ENCODE peak calls at places on chromosomes 13 and 19, in eight cellular contexts. One of them, this sample, is unnamed.

GRCh38 chr19:38845374-38846024 is 4.3 kb downstream of the HNRNPL start:
- DNase-seq in esophagus squamous epithelium: no peak
- DNase-seq in psoas muscle: peak
- DNase-seq in neural progenitor cell: no peak
- DNase-seq in cardiac muscle cell: no peak
- DNase-seq in CD8-positive, alpha-beta T cell: no peak
- DNase-seq in adrenal gland: no peak
- DNase-seq in breast epithelium: no peak
- DNase-seq in this sample: no peak

GRCh38 chr13:24854311-24854710 is 90.3 kb downstream of the RNF17 start:
- DNase-seq in CD8-positive, alpha-beta T cell: no peak
- DNase-seq in psoas muscle: no peak
- DNase-seq in breast epithelium: no peak
- DNase-seq in esophagus squamous epithelium: no peak
- DNase-seq in cardiac muscle cell: no peak
- DNase-seq in adrenal gland: no peak
- DNase-seq in neural progenitor cell: no peak
- DNase-seq in this sample: no peak

GRCh38 chr13:30388401-30389283 is 33.7 kb upstream of the UBE2L5 start:
- DNase-seq in CD8-positive, alpha-beta T cell: no peak
- DNase-seq in esophagus squamous epithelium: peak
- DNase-seq in neural progenitor cell: peak
- DNase-seq in adrenal gland: no peak
- DNase-seq in psoas muscle: peak
- DNase-seq in breast epithelium: peak
- DNase-seq in cardiac muscle cell: no peak
- DNase-seq in this sample: no peak

GRCh38 chr19:3162418-3163229 is 15.9 kb upstream of the S1PR4 start:
- DNase-seq in neural progenitor cell: no peak
- DNase-seq in psoas muscle: no peak
- DNase-seq in adrenal gland: no peak
- DNase-seq in esophagus squamous epithelium: no peak
- DNase-seq in CD8-positive, alpha-beta T cell: no peak
- DNase-seq in cardiac muscle cell: no peak
- DNase-seq in breast epithelium: no peak
- DNase-seq in this sample: no peak

GRCh38 chr13:67043901-67044300 is 186.2 kb downstream of the PCDH9 start:
- DNase-seq in neural progenitor cell: peak
- DNase-seq in CD8-positive, alpha-beta T cell: no peak
- DNase-seq in psoas muscle: no peak
- DNase-seq in esophagus squamous epithelium: no peak
- DNase-seq in breast epithelium: no peak
- DNase-seq in adrenal gland: no peak
- DNase-seq in cardiac muscle cell: no peak
- DNase-seq in this sample: no peak

GRCh38 chr13:28750187-28751045 is 31.6 kb upstream of the SLC46A3 start:
- DNase-seq in adrenal gland: no peak
- DNase-seq in psoas muscle: no peak
- DNase-seq in breast epithelium: no peak
- DNase-seq in esophagus squamous epithelium: no peak
- DNase-seq in cardiac muscle cell: no peak
- DNase-seq in CD8-positive, alpha-beta T cell: no peak
- DNase-seq in neural progenitor cell: no peak
- DNase-seq in this sample: no peak

GRCh38 chr19:7970716-7971448 is 27.4 kb upstream of the TIMM44 start:
- DNase-seq in cardiac muscle cell: peak
- DNase-seq in CD8-positive, alpha-beta T cell: no peak
- DNase-seq in neural progenitor cell: peak
- DNase-seq in breast epithelium: no peak
- DNase-seq in esophagus squamous epithelium: no peak
- DNase-seq in adrenal gland: peak
- DNase-seq in psoas muscle: peak
- DNase-seq in this sample: no peak

GRCh38 chr19:11034449-11035213 is 54.6 kb upstream of the LDLR start:
- DNase-seq in esophagus squamous epithelium: no peak
- DNase-seq in breast epithelium: no peak
- DNase-seq in psoas muscle: no peak
- DNase-seq in CD8-positive, alpha-beta T cell: no peak
- DNase-seq in adrenal gland: no peak
- DNase-seq in neural progenitor cell: no peak
- DNase-seq in cardiac muscle cell: no peak
- DNase-seq in this sample: no peak

GRCh38 chr19:5106361-5106760 is 137.4 kb downstream of the KDM4B start:
- DNase-seq in psoas muscle: no peak
- DNase-seq in breast epithelium: no peak
- DNase-seq in cardiac muscle cell: no peak
- DNase-seq in esophagus squamous epithelium: no peak
- DNase-seq in neural progenitor cell: no peak
- DNase-seq in adrenal gland: no peak
- DNase-seq in CD8-positive, alpha-beta T cell: no peak
- DNase-seq in this sample: no peak

GRCh38 chr13:60347174-60347573 is 49.8 kb upstream of the TDRD3 start:
- DNase-seq in CD8-positive, alpha-beta T cell: no peak
- DNase-seq in adrenal gland: no peak
- DNase-seq in cardiac muscle cell: no peak
- DNase-seq in breast epithelium: no peak
- DNase-seq in neural progenitor cell: no peak
- DNase-seq in esophagus squamous epithelium: no peak
- DNase-seq in psoas muscle: no peak
- DNase-seq in this sample: no peak

DNA sequence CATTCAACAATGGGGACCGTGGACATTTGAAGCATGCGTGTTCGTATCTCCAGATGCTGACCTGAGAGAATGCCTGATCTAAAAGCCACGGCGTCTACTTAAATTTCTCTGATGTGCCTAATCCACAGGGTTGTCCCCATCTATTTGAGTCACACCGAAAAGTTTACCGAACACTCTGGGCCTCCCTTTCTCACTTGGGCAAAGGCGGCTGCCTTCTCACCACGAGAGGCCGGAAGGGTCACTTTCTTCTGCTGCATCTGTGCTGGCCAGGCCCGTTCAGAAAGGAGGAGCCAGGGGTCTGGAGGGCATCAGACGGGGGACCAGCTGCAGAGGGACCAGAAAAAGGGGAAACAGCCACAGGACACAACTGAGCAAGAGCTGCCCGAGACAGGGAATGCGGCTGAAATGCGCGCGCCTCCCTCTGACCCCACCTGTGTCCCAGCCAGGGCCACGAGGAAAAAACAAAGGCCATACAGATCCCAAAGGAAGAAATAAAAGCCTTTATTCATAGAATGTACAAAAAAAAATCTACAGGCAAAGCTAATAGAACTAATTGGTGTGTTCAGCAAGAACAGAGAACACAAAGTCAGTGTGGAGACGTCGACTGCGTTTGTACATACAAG is 71.3 kb upstream of the C13orf46 start:
- DNase-seq in cardiac muscle cell: no peak
- DNase-seq in neural progenitor cell: no peak
- DNase-seq in breast epithelium: no peak
- DNase-seq in psoas muscle: no peak
- DNase-seq in CD8-positive, alpha-beta T cell: no peak
- DNase-seq in esophagus squamous epithelium: no peak
- DNase-seq in adrenal gland: no peak
- DNase-seq in this sample: no peak
- H3K27ac ChIP-seq in cardiac muscle cell: no peak
- H3K27ac ChIP-seq in neural progenitor cell: no peak
- H3K27ac ChIP-seq in breast epithelium: peak
- H3K27ac ChIP-seq in psoas muscle: no peak
- H3K27ac ChIP-seq in CD8-positive, alpha-beta T cell: no peak
- H3K27ac ChIP-seq in esophagus squamous epithelium: peak
- H3K27ac ChIP-seq in adrenal gland: no peak
- H3K27ac ChIP-seq in this sample: no peak

GRCh38 chr19:17948967-17949930 is 16.4 kb downstream of the CCDC124 start:
- DNase-seq in cardiac muscle cell: no peak
- DNase-seq in adrenal gland: no peak
- DNase-seq in psoas muscle: no peak
- DNase-seq in breast epithelium: no peak
- DNase-seq in neural progenitor cell: peak
- DNase-seq in esophagus squamous epithelium: no peak
- DNase-seq in CD8-positive, alpha-beta T cell: no peak
- DNase-seq in this sample: no peak

GRCh38 chr19:17951151-17952040 is 15.5 kb upstream of the KCNN1 start:
- DNase-seq in neural progenitor cell: peak
- DNase-seq in breast epithelium: no peak
- DNase-seq in CD8-positive, alpha-beta T cell: no peak
- DNase-seq in cardiac muscle cell: peak
- DNase-seq in esophagus squamous epithelium: no peak
- DNase-seq in psoas muscle: no peak
- DNase-seq in adrenal gland: no peak
- DNase-seq in this sample: no peak

GRCh38 chr19:17948474-17948966 is 15.7 kb downstream of the CCDC124 start:
- DNase-seq in psoas muscle: no peak
- DNase-seq in CD8-positive, alpha-beta T cell: no peak
- DNase-seq in cardiac muscle cell: no peak
- DNase-seq in esophagus squamous epithelium: no peak
- DNase-seq in neural progenitor cell: no peak
- DNase-seq in adrenal gland: no peak
- DNase-seq in breast epithelium: no peak
- DNase-seq in this sample: no peak

GRCh38 chr19:17950310-17951150 is 16.4 kb upstream of the KCNN1 start:
- DNase-seq in adrenal gland: no peak
- DNase-seq in psoas muscle: no peak
- DNase-seq in CD8-positive, alpha-beta T cell: peak
- DNase-seq in neural progenitor cell: peak
- DNase-seq in breast epithelium: no peak
- DNase-seq in cardiac muscle cell: peak
- DNase-seq in esophagus squamous epithelium: no peak
- DNase-seq in this sample: peak

DNA sequence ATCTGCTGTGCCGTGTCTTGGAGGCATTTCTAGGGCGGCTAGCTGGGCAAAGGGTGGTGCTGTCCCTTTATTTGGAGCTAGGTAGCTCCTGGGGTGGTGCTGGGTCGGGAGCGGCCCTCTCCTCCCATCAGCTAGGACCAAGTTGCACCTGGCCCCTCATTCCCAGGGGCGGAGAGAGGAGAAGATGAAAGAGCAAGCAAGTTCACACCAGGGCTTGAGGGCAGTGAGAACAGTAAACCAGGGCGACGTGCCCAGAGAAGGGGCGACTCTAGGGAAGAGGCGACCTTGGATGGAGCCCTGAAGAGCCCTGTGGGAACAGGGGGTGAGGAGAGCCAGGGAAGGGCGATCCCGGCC is 17.0 kb upstream of the KCNN1 start:
- DNase-seq in cardiac muscle cell: no peak
- DNase-seq in CD8-positive, alpha-beta T cell: no peak
- DNase-seq in esophagus squamous epithelium: no peak
- DNase-seq in neural progenitor cell: no peak
- DNase-seq in adrenal gland: no peak
- DNase-seq in breast epithelium: no peak
- DNase-seq in psoas muscle: no peak
- DNase-seq in this sample: no peak
- H3K4me3 ChIP-seq in cardiac muscle cell: peak
- H3K4me3 ChIP-seq in CD8-positive, alpha-beta T cell: no peak
- H3K4me3 ChIP-seq in esophagus squamous epithelium: no peak
- H3K4me3 ChIP-seq in neural progenitor cell: peak
- H3K4me3 ChIP-seq in adrenal gland: no peak
- H3K4me3 ChIP-seq in breast epithelium: peak
- H3K4me3 ChIP-seq in psoas muscle: no peak
- H3K4me3 ChIP-seq in this sample: no peak

DNA sequence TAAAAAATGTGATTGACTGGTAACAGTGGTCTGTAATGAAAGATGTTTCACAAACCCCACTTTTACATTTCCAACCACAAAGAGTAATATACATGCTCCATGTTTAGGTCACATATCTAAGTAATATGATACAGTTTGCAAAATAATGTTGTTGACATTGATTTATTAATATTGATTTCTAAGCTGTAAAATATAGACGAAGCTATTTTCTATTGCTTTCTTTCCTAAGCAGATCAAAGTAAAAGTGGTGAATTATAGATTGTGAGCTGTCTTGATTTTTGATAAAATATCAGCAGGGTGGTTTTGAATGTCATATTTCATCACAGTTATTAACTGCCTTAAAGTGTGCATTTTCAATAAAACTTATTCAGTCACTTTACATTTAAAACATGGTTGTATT is 2292.8 kb downstream of the PCDH9 start:
- DNase-seq in esophagus squamous epithelium: no peak
- DNase-seq in breast epithelium: no peak
- DNase-seq in CD8-positive, alpha-beta T cell: no peak
- DNase-seq in psoas muscle: no peak
- DNase-seq in adrenal gland: no peak
- DNase-seq in cardiac muscle cell: no peak
- DNase-seq in neural progenitor cell: no peak
- DNase-seq in this sample: no peak
- H3K27ac ChIP-seq in esophagus squamous epithelium: no peak
- H3K27ac ChIP-seq in breast epithelium: no peak
- H3K27ac ChIP-seq in CD8-positive, alpha-beta T cell: no peak
- H3K27ac ChIP-seq in psoas muscle: no peak
- H3K27ac ChIP-seq in adrenal gland: no peak
- H3K27ac ChIP-seq in cardiac muscle cell: no peak
- H3K27ac ChIP-seq in neural progenitor cell: no peak
- H3K27ac ChIP-seq in this sample: no peak

GRCh38 chr13:113491982-113492381 is 1.5 kb upstream of the DCUN1D2 start:
- DNase-seq in breast epithelium: no peak
- DNase-seq in CD8-positive, alpha-beta T cell: no peak
- DNase-seq in cardiac muscle cell: no peak
- DNase-seq in esophagus squamous epithelium: no peak
- DNase-seq in psoas muscle: no peak
- DNase-seq in neural progenitor cell: no peak
- DNase-seq in adrenal gland: no peak
- DNase-seq in this sample: no peak

GRCh38 chr13:113491418-113491883 is 940 bp upstream of the DCUN1D2 start:
- DNase-seq in breast epithelium: no peak
- DNase-seq in psoas muscle: peak
- DNase-seq in cardiac muscle cell: peak
- DNase-seq in adrenal gland: peak
- DNase-seq in esophagus squamous epithelium: no peak
- DNase-seq in CD8-positive, alpha-beta T cell: no peak
- DNase-seq in neural progenitor cell: peak
- DNase-seq in this sample: no peak

GRCh38 chr13:113493315-113493951 is 2.9 kb upstream of the DCUN1D2 start:
- DNase-seq in esophagus squamous epithelium: no peak
- DNase-seq in adrenal gland: peak
- DNase-seq in cardiac muscle cell: no peak
- DNase-seq in neural progenitor cell: no peak
- DNase-seq in CD8-positive, alpha-beta T cell: no peak
- DNase-seq in breast epithelium: no peak
- DNase-seq in psoas muscle: no peak
- DNase-seq in this sample: no peak

GRCh38 chr13:113497217-113497616 is 6.7 kb upstream of the DCUN1D2 start:
- DNase-seq in cardiac muscle cell: no peak
- DNase-seq in esophagus squamous epithelium: no peak
- DNase-seq in breast epithelium: no peak
- DNase-seq in neural progenitor cell: peak
- DNase-seq in adrenal gland: peak
- DNase-seq in psoas muscle: no peak
- DNase-seq in CD8-positive, alpha-beta T cell: no peak
- DNase-seq in this sample: no peak

GRCh38 chr13:113495494-113496251 is 5.2 kb upstream of the DCUN1D2 start:
- DNase-seq in breast epithelium: no peak
- DNase-seq in psoas muscle: no peak
- DNase-seq in cardiac muscle cell: peak
- DNase-seq in adrenal gland: peak
- DNase-seq in esophagus squamous epithelium: no peak
- DNase-seq in neural progenitor cell: peak
- DNase-seq in CD8-positive, alpha-beta T cell: no peak
- DNase-seq in this sample: no peak
- H3K4me3 ChIP-seq in breast epithelium: peak
- H3K4me3 ChIP-seq in psoas muscle: peak
- H3K4me3 ChIP-seq in cardiac muscle cell: no peak
- H3K4me3 ChIP-seq in adrenal gland: no peak
- H3K4me3 ChIP-seq in esophagus squamous epithelium: no peak
- H3K4me3 ChIP-seq in neural progenitor cell: peak
- H3K4me3 ChIP-seq in CD8-positive, alpha-beta T cell: no peak
- H3K4me3 ChIP-seq in this sample: no peak